ENCODE peak calls at places on chromosomes 13 and 19, in seven cellular contexts. L is GF-D8; H is astrocyte of the cerebellum; X is EH; E is NT2/D1; G is amygdala; J is stimulated activated naive CD4-positive, alpha-beta T cell. F is an unnamed sample.

GRCh38 chr13:98925949-98926348 is 51.9 kb downstream of the DOCK9 start:
- DNase-seq in L (no peak), H (no peak), X (no peak), E (no peak), G (no peak), J (no peak), F (no peak)

GRCh38 chr13:113930711-113931637 is 42.9 kb downstream of the C13orf46 start:
- DNase-seq in L (no peak), H (peak), X (no peak), E (no peak), G (no peak), J (no peak), F (no peak)

GRCh38 chr13:38372818-38373217 is 23.2 kb downstream of the UFM1 start:
- DNase-seq in L (no peak), H (no peak), X (no peak), E (no peak), G (no peak), J (no peak), F (no peak)

GRCh38 chr19:53659292-53659691 is 27.5 kb downstream of the DPRX start:
- DNase-seq in L (peak), H (no peak), X (no peak), E (no peak), G (no peak), J (no peak), F (no peak)

GRCh38 chr13:100214886-100215285 is 126.0 kb downstream of the PCCA start:
- DNase-seq in L (no peak), H (no peak), X (peak), E (no peak), G (no peak), J (no peak), F (no peak)

GRCh38 chr19:21584532-21584931 is 79.1 kb downstream of the ZNF429 start:
- DNase-seq in L (no peak), H (no peak), X (no peak), E (no peak), G (no peak), J (no peak), F (no peak)

GRCh38 chr13:97542102-97542501 is 108.1 kb downstream of the RAP2A start:
- DNase-seq in L (no peak), H (no peak), X (no peak), E (no peak), G (no peak), J (no peak), F (no peak)

GRCh38 chr13:94784066-94784465 is 71.7 kb upstream of the SOX21 start:
- DNase-seq in L (no peak), H (peak), X (peak), E (no peak), G (no peak), J (no peak), F (no peak)

GRCh38 chr19:49786432-49786831 is 19.6 kb downstream of the AP2A1 start:
- DNase-seq in L (no peak), H (no peak), X (peak), E (no peak), G (no peak), J (no peak), F (no peak)

GRCh38 chr13:98300956-98301641 is 124.0 kb upstream of the RNF113B start:
- DNase-seq in L (no peak), H (peak), X (peak), E (no peak), G (no peak), J (no peak), F (no peak)

GRCh38 chr13:111474136-111475002 is 153.9 kb downstream of the TEX29 start:
- DNase-seq in L (no peak), H (peak), X (peak), E (peak), G (no peak), J (no peak), F (no peak)

GRCh38 chr13:75316427-75316826 is 165.5 kb downstream of the TBC1D4 start:
- DNase-seq in L (no peak), H (no peak), X (peak), E (no peak), G (no peak), J (no peak), F (no peak)

GRCh38 chr19:18007939-18008673 is at the start of gene ARRDC2:
- DNase-seq in L (no peak), H (peak), X (peak), E (peak), G (peak), J (peak), F (peak)

GRCh38 chr13:113369881-113370280 is 6.0 kb upstream of the GRTP1 start:
- DNase-seq in L (no peak), H (no peak), X (no peak), E (no peak), G (no peak), J (no peak), F (no peak)

GRCh38 chr13:98766120-98766519 is 13.6 kb upstream of the SLC15A1 start:
- DNase-seq in L (no peak), H (no peak), X (no peak), E (no peak), G (no peak), J (no peak), F (no peak)

GRCh38 chr13:98672947-98673545 is 79.4 kb downstream of the SLC15A1 start:
- DNase-seq in L (no peak), H (peak), X (peak), E (peak), G (no peak), J (peak), F (peak)

GRCh38 chr13:24905242-24905641 is 141.3 kb downstream of the RNF17 start:
- DNase-seq in L (peak), H (no peak), X (peak), E (no peak), G (no peak), J (no peak), F (no peak)

GRCh38 chr13:106416645-106417044 is 118.8 kb downstream of the EFNB2 start:
- DNase-seq in L (no peak), H (no peak), X (no peak), E (no peak), G (no peak), J (no peak), F (no peak)

GRCh38 chr19:32421589-32422361 is 16.2 kb downstream of the DPY19L3 start:
- DNase-seq in L (peak), H (no peak), X (no peak), E (no peak), G (no peak), J (no peak), F (no peak)

GRCh38 chr19:19626516-19627441 is 1.2 kb downstream of the LPAR2 start:
- DNase-seq in L (no peak), H (no peak), X (no peak), E (no peak), G (no peak), J (no peak), F (no peak)

GRCh38 chr19:54096642-54097106 is 3.9 kb downstream of the OSCAR start:
- DNase-seq in L (peak), H (no peak), X (peak), E (no peak), G (no peak), J (no peak), F (no peak)

GRCh38 chr13:93270769-93271753 is 44.5 kb downstream of the GPC6 start:
- DNase-seq in L (no peak), H (no peak), X (no peak), E (no peak), G (no peak), J (no peak), F (no peak)

GRCh38 chr19:41916033-41916424 is 12.2 kb downstream of the ERFL start:
- DNase-seq in L (no peak), H (no peak), X (no peak), E (no peak), G (no peak), J (no peak), F (no peak)

GRCh38 chr13:39417643-39418042 is 185.3 kb downstream of the LHFPL6 start:
- DNase-seq in L (no peak), H (peak), X (peak), E (no peak), G (no peak), J (no peak), F (no peak)

GRCh38 chr13:42392706-42393572 is 121.0 kb downstream of the AKAP11 start:
- DNase-seq in L (no peak), H (no peak), X (no peak), E (no peak), G (no peak), J (no peak), F (no peak)

GRCh38 chr19:33771308-33772101 is 25.2 kb upstream of the KCTD15 start:
- DNase-seq in L (no peak), H (no peak), X (peak), E (no peak), G (no peak), J (peak), F (no peak)

GRCh38 chr13:105616313-105617075 is 919.0 kb downstream of the EFNB2 start:
- DNase-seq in L (no peak), H (no peak), X (peak), E (no peak), G (no peak), J (no peak), F (no peak)

GRCh38 chr13:48232420-48233096 is 448 bp upstream of the ITM2B start:
- DNase-seq in L (no peak), H (no peak), X (peak), E (no peak), G (no peak), J (no peak), F (no peak)

GRCh38 chr13:107035778-107036177 is 467.8 kb upstream of the ARGLU1 start:
- DNase-seq in L (no peak), H (peak), X (peak), E (no peak), G (no peak), J (no peak), F (no peak)

GRCh38 chr13:59666504-59666903 is 497.2 kb downstream of the DIAPH3 start:
- DNase-seq in L (no peak), H (peak), X (no peak), E (no peak), G (no peak), J (no peak), F (no peak)

GRCh38 chr19:3175761-3176714 is 2.5 kb upstream of the S1PR4 start:
- DNase-seq in L (no peak), H (no peak), X (peak), E (no peak), G (no peak), J (peak), F (no peak)

GRCh38 chr13:43730642-43731041 is 56.1 kb downstream of the ENOX1 start:
- DNase-seq in L (no peak), H (no peak), X (peak), E (no peak), G (no peak), J (no peak), F (no peak)

GRCh38 chr19:10478903-10479384 is 24.2 kb downstream of the KEAP1 start:
- DNase-seq in L (peak), H (peak), X (peak), E (peak), G (peak), J (peak), F (peak)